ENCODE peak calls at places on chromosomes 16 and 17, in six cellular contexts. One of them, this sample, is unnamed.

GRCh38 chr16:17105239-17105721 is 365.5 kb downstream of the XYLT1 start:
- DNase-seq in breast epithelium: no peak
- DNase-seq in memory B cell: no peak
- DNase-seq in dorsolateral prefrontal cortex: no peak
- DNase-seq in ecto neural progenitor cell: no peak
- DNase-seq in EH: no peak
- DNase-seq in this sample: no peak

GRCh38 chr17:45948881-45949624 is 50.0 kb upstream of the STH start:
- DNase-seq in dorsolateral prefrontal cortex: peak
- DNase-seq in EH: peak
- DNase-seq in memory B cell: peak
- DNase-seq in breast epithelium: peak
- DNase-seq in ecto neural progenitor cell: peak
- DNase-seq in this sample: peak

GRCh38 chr17:1455291-1455747 is 713 bp downstream of the CRK start:
- DNase-seq in EH: peak
- DNase-seq in ecto neural progenitor cell: peak
- DNase-seq in memory B cell: peak
- DNase-seq in breast epithelium: peak
- DNase-seq in dorsolateral prefrontal cortex: no peak
- DNase-seq in this sample: peak

GRCh38 chr17:2952174-2952845 is 111.1 kb downstream of the OR1D5 start:
- DNase-seq in dorsolateral prefrontal cortex: no peak
- DNase-seq in ecto neural progenitor cell: no peak
- DNase-seq in memory B cell: no peak
- DNase-seq in breast epithelium: no peak
- DNase-seq in EH: no peak
- DNase-seq in this sample: no peak

GRCh38 chr16:1278456-1278855 is 22.6 kb downstream of the TPSD1 start:
- DNase-seq in dorsolateral prefrontal cortex: no peak
- DNase-seq in ecto neural progenitor cell: peak
- DNase-seq in breast epithelium: no peak
- DNase-seq in memory B cell: no peak
- DNase-seq in EH: no peak
- DNase-seq in this sample: no peak

GRCh38 chr16:86035906-86036305 is 136.9 kb downstream of the IRF8 start:
- DNase-seq in breast epithelium: no peak
- DNase-seq in memory B cell: no peak
- DNase-seq in EH: no peak
- DNase-seq in dorsolateral prefrontal cortex: no peak
- DNase-seq in ecto neural progenitor cell: no peak
- DNase-seq in this sample: no peak

GRCh38 chr17:3693829-3694231 is 2.1 kb downstream of the P2RX5 start:
- DNase-seq in dorsolateral prefrontal cortex: no peak
- DNase-seq in ecto neural progenitor cell: no peak
- DNase-seq in breast epithelium: no peak
- DNase-seq in memory B cell: peak
- DNase-seq in EH: no peak
- DNase-seq in this sample: no peak

GRCh38 chr16:64417711-64418227 is 704.1 kb downstream of the CDH11 start:
- DNase-seq in EH: peak
- DNase-seq in ecto neural progenitor cell: no peak
- DNase-seq in dorsolateral prefrontal cortex: no peak
- DNase-seq in memory B cell: no peak
- DNase-seq in breast epithelium: no peak
- DNase-seq in this sample: peak

GRCh38 chr16:89017956-89018604 is 41.1 kb upstream of the CBFA2T3 start:
- DNase-seq in EH: no peak
- DNase-seq in memory B cell: no peak
- DNase-seq in dorsolateral prefrontal cortex: peak
- DNase-seq in ecto neural progenitor cell: no peak
- DNase-seq in breast epithelium: no peak
- DNase-seq in this sample: peak

GRCh38 chr17:15485045-15485444 is 17.6 kb upstream of the CDRT4 start:
- DNase-seq in ecto neural progenitor cell: no peak
- DNase-seq in dorsolateral prefrontal cortex: no peak
- DNase-seq in EH: no peak
- DNase-seq in breast epithelium: no peak
- DNase-seq in memory B cell: no peak
- DNase-seq in this sample: no peak

GRCh38 chr17:78697122-78697845 is 84.8 kb downstream of the CYTH1 start:
- DNase-seq in EH: peak
- DNase-seq in dorsolateral prefrontal cortex: no peak
- DNase-seq in ecto neural progenitor cell: no peak
- DNase-seq in memory B cell: no peak
- DNase-seq in breast epithelium: no peak
- DNase-seq in this sample: peak

GRCh38 chr17:81112461-81112860 is 52.8 kb upstream of the PVALEF start:
- DNase-seq in ecto neural progenitor cell: no peak
- DNase-seq in dorsolateral prefrontal cortex: no peak
- DNase-seq in EH: no peak
- DNase-seq in breast epithelium: no peak
- DNase-seq in memory B cell: no peak
- DNase-seq in this sample: no peak

GRCh38 chr17:63700528-63701441 is 860 bp upstream of the LIMD2 start:
- DNase-seq in dorsolateral prefrontal cortex: peak
- DNase-seq in ecto neural progenitor cell: peak
- DNase-seq in EH: peak
- DNase-seq in breast epithelium: no peak
- DNase-seq in memory B cell: peak
- DNase-seq in this sample: no peak

GRCh38 chr17:78258323-78259229 is 27.1 kb downstream of the TMEM235 start:
- DNase-seq in breast epithelium: no peak
- DNase-seq in dorsolateral prefrontal cortex: no peak
- DNase-seq in memory B cell: no peak
- DNase-seq in EH: peak
- DNase-seq in ecto neural progenitor cell: peak
- DNase-seq in this sample: no peak

GRCh38 chr16:55443855-55444254 is 35.1 kb upstream of the MMP2 start:
- DNase-seq in breast epithelium: no peak
- DNase-seq in ecto neural progenitor cell: no peak
- DNase-seq in EH: no peak
- DNase-seq in memory B cell: no peak
- DNase-seq in dorsolateral prefrontal cortex: no peak
- DNase-seq in this sample: no peak

GRCh38 chr16:87171723-87172122 is 145.5 kb downstream of the C16orf95 start:
- DNase-seq in ecto neural progenitor cell: no peak
- DNase-seq in dorsolateral prefrontal cortex: no peak
- DNase-seq in EH: no peak
- DNase-seq in breast epithelium: no peak
- DNase-seq in memory B cell: no peak
- DNase-seq in this sample: no peak

GRCh38 chr17:50363217-50364060 is 9.5 kb downstream of the MRPL27 start:
- DNase-seq in dorsolateral prefrontal cortex: peak
- DNase-seq in breast epithelium: no peak
- DNase-seq in EH: peak
- DNase-seq in ecto neural progenitor cell: peak
- DNase-seq in memory B cell: no peak
- DNase-seq in this sample: peak

GRCh38 chr16:74751658-74752057 is 23.0 kb downstream of the FA2H start:
- DNase-seq in ecto neural progenitor cell: no peak
- DNase-seq in breast epithelium: no peak
- DNase-seq in dorsolateral prefrontal cortex: no peak
- DNase-seq in EH: no peak
- DNase-seq in memory B cell: no peak
- DNase-seq in this sample: no peak

GRCh38 chr17:41404024-41404651 is 6.7 kb upstream of the KRT31 start:
- DNase-seq in EH: peak
- DNase-seq in dorsolateral prefrontal cortex: no peak
- DNase-seq in breast epithelium: peak
- DNase-seq in memory B cell: no peak
- DNase-seq in ecto neural progenitor cell: peak
- DNase-seq in this sample: peak

GRCh38 chr17:7177210-7177953 is 1.8 kb downstream of the ASGR1 start:
- DNase-seq in dorsolateral prefrontal cortex: peak
- DNase-seq in memory B cell: peak
- DNase-seq in EH: peak
- DNase-seq in breast epithelium: peak
- DNase-seq in ecto neural progenitor cell: peak
- DNase-seq in this sample: peak

GRCh38 chr16:67672739-67673662 is 6.4 kb downstream of the C16orf86 start:
- DNase-seq in EH: peak
- DNase-seq in ecto neural progenitor cell: no peak
- DNase-seq in dorsolateral prefrontal cortex: no peak
- DNase-seq in breast epithelium: peak
- DNase-seq in memory B cell: peak
- DNase-seq in this sample: peak

GRCh38 chr16:23745263-23745662 is 9.6 kb upstream of the CHP2 start:
- DNase-seq in breast epithelium: no peak
- DNase-seq in EH: no peak
- DNase-seq in memory B cell: no peak
- DNase-seq in ecto neural progenitor cell: no peak
- DNase-seq in dorsolateral prefrontal cortex: no peak
- DNase-seq in this sample: no peak

GRCh38 chr16:10828851-10829331 is 10.3 kb upstream of the TVP23A start:
- DNase-seq in memory B cell: no peak
- DNase-seq in ecto neural progenitor cell: no peak
- DNase-seq in breast epithelium: peak
- DNase-seq in EH: peak
- DNase-seq in dorsolateral prefrontal cortex: peak
- DNase-seq in this sample: peak

GRCh38 chr17:81838753-81839255 is 4.0 kb upstream of the PPP1R27 start:
- DNase-seq in dorsolateral prefrontal cortex: no peak
- DNase-seq in ecto neural progenitor cell: no peak
- DNase-seq in breast epithelium: no peak
- DNase-seq in EH: no peak
- DNase-seq in memory B cell: no peak
- DNase-seq in this sample: no peak

GRCh38 chr16:66515543-66516171 is 34.3 kb downstream of the TK2 start:
- DNase-seq in memory B cell: no peak
- DNase-seq in EH: peak
- DNase-seq in breast epithelium: no peak
- DNase-seq in dorsolateral prefrontal cortex: no peak
- DNase-seq in ecto neural progenitor cell: no peak
- DNase-seq in this sample: peak

GRCh38 chr16:89304181-89304851 is 86.8 kb downstream of the ZNF778 start:
- DNase-seq in dorsolateral prefrontal cortex: no peak
- DNase-seq in memory B cell: no peak
- DNase-seq in EH: no peak
- DNase-seq in ecto neural progenitor cell: no peak
- DNase-seq in breast epithelium: no peak
- DNase-seq in this sample: no peak